ENCODE peak calls at places on chromosomes 16 and 17, in ten cellular contexts. One of them, this sample, is unnamed.

GRCh38 chr16:46930861-46931260 is 42.6 kb downstream of the DNAJA2 start:
- DNase-seq in HFFc6: no peak
- DNase-seq in GM13977: no peak
- DNase-seq in ascending aorta: no peak
- DNase-seq in left lobe of liver: no peak
- DNase-seq in fibroblast of the conjunctiva: no peak
- DNase-seq in HL-60: no peak
- DNase-seq in HEK293T: no peak
- DNase-seq in HS-27A: no peak
- DNase-seq in CMK: no peak
- DNase-seq in this sample: no peak

GRCh38 chr16:30665155-30665829 is 7.1 kb downstream of the FBRS start:
- DNase-seq in left lobe of liver: no peak
- DNase-seq in HEK293T: no peak
- DNase-seq in CMK: no peak
- DNase-seq in ascending aorta: no peak
- DNase-seq in fibroblast of the conjunctiva: no peak
- DNase-seq in HL-60: no peak
- DNase-seq in GM13977: no peak
- DNase-seq in HFFc6: no peak
- DNase-seq in HS-27A: no peak
- DNase-seq in this sample: no peak

GRCh38 chr17:57501016-57501415 is 244.1 kb downstream of the CCDC182 start:
- DNase-seq in left lobe of liver: no peak
- DNase-seq in CMK: no peak
- DNase-seq in fibroblast of the conjunctiva: no peak
- DNase-seq in ascending aorta: no peak
- DNase-seq in HL-60: no peak
- DNase-seq in HS-27A: no peak
- DNase-seq in GM13977: no peak
- DNase-seq in HFFc6: no peak
- DNase-seq in HEK293T: no peak
- DNase-seq in this sample: no peak

GRCh38 chr17:43609613-43610385 is 51.9 kb downstream of the MEOX1 start:
- DNase-seq in HFFc6: no peak
- DNase-seq in CMK: no peak
- DNase-seq in fibroblast of the conjunctiva: no peak
- DNase-seq in left lobe of liver: no peak
- DNase-seq in HL-60: no peak
- DNase-seq in ascending aorta: no peak
- DNase-seq in HS-27A: no peak
- DNase-seq in HEK293T: no peak
- DNase-seq in GM13977: no peak
- DNase-seq in this sample: no peak

GRCh38 chr17:27106347-27106981 is 187.4 kb upstream of the WSB1 start:
- DNase-seq in ascending aorta: no peak
- DNase-seq in HFFc6: no peak
- DNase-seq in fibroblast of the conjunctiva: no peak
- DNase-seq in GM13977: no peak
- DNase-seq in HEK293T: no peak
- DNase-seq in HL-60: no peak
- DNase-seq in CMK: no peak
- DNase-seq in left lobe of liver: no peak
- DNase-seq in HS-27A: no peak
- DNase-seq in this sample: no peak

GRCh38 chr17:41625602-41626001 is 1.2 kb upstream of the KRT17 start:
- DNase-seq in HL-60: no peak
- DNase-seq in ascending aorta: no peak
- DNase-seq in fibroblast of the conjunctiva: no peak
- DNase-seq in GM13977: no peak
- DNase-seq in CMK: no peak
- DNase-seq in left lobe of liver: no peak
- DNase-seq in HS-27A: no peak
- DNase-seq in HEK293T: no peak
- DNase-seq in HFFc6: no peak
- DNase-seq in this sample: no peak

GRCh38 chr16:27317738-27318398 is 4.1 kb downstream of the IL4R start:
- DNase-seq in HEK293T: no peak
- DNase-seq in ascending aorta: peak
- DNase-seq in left lobe of liver: no peak
- DNase-seq in fibroblast of the conjunctiva: no peak
- DNase-seq in CMK: no peak
- DNase-seq in GM13977: no peak
- DNase-seq in HFFc6: no peak
- DNase-seq in HL-60: no peak
- DNase-seq in HS-27A: no peak
- DNase-seq in this sample: no peak

GRCh38 chr17:12553625-12554024 is 112.1 kb upstream of the MYOCD start:
- DNase-seq in HS-27A: no peak
- DNase-seq in CMK: no peak
- DNase-seq in left lobe of liver: no peak
- DNase-seq in HL-60: no peak
- DNase-seq in GM13977: no peak
- DNase-seq in HFFc6: no peak
- DNase-seq in HEK293T: no peak
- DNase-seq in ascending aorta: no peak
- DNase-seq in fibroblast of the conjunctiva: no peak
- DNase-seq in this sample: no peak

GRCh38 chr16:75272097-75272548 is 20.7 kb upstream of the BCAR1 start:
- DNase-seq in left lobe of liver: no peak
- DNase-seq in fibroblast of the conjunctiva: no peak
- DNase-seq in CMK: no peak
- DNase-seq in GM13977: no peak
- DNase-seq in ascending aorta: no peak
- DNase-seq in HL-60: no peak
- DNase-seq in HS-27A: no peak
- DNase-seq in HFFc6: no peak
- DNase-seq in HEK293T: no peak
- DNase-seq in this sample: no peak

GRCh38 chr17:75267403-75268232 is 3.4 kb downstream of the MIF4GD start:
- DNase-seq in HEK293T: no peak
- DNase-seq in HFFc6: no peak
- DNase-seq in left lobe of liver: no peak
- DNase-seq in GM13977: no peak
- DNase-seq in HL-60: peak
- DNase-seq in HS-27A: no peak
- DNase-seq in ascending aorta: no peak
- DNase-seq in fibroblast of the conjunctiva: no peak
- DNase-seq in CMK: no peak
- DNase-seq in this sample: peak

GRCh38 chr17:43722921-43723665 is 35.5 kb downstream of the SOST start:
- DNase-seq in ascending aorta: no peak
- DNase-seq in HL-60: no peak
- DNase-seq in HFFc6: no peak
- DNase-seq in HS-27A: no peak
- DNase-seq in left lobe of liver: no peak
- DNase-seq in fibroblast of the conjunctiva: no peak
- DNase-seq in GM13977: no peak
- DNase-seq in CMK: no peak
- DNase-seq in HEK293T: no peak
- DNase-seq in this sample: no peak

GRCh38 chr17:58325976-58326468 is 2.6 kb downstream of the TSPOAP1 start:
- DNase-seq in HL-60: no peak
- DNase-seq in ascending aorta: no peak
- DNase-seq in GM13977: no peak
- DNase-seq in left lobe of liver: no peak
- DNase-seq in HS-27A: no peak
- DNase-seq in fibroblast of the conjunctiva: no peak
- DNase-seq in HFFc6: no peak
- DNase-seq in CMK: no peak
- DNase-seq in HEK293T: no peak
- DNase-seq in this sample: no peak

GRCh38 chr16:20866161-20866772 is 33.9 kb downstream of the DCUN1D3 start:
- DNase-seq in ascending aorta: peak
- DNase-seq in GM13977: peak
- DNase-seq in HL-60: no peak
- DNase-seq in fibroblast of the conjunctiva: peak
- DNase-seq in HFFc6: peak
- DNase-seq in left lobe of liver: no peak
- DNase-seq in HS-27A: peak
- DNase-seq in CMK: no peak
- DNase-seq in HEK293T: no peak
- DNase-seq in this sample: peak

GRCh38 chr17:75447951-75448856 is 8.2 kb upstream of the TMEM94 start:
- DNase-seq in HEK293T: no peak
- DNase-seq in CMK: peak
- DNase-seq in HL-60: no peak
- DNase-seq in fibroblast of the conjunctiva: no peak
- DNase-seq in ascending aorta: no peak
- DNase-seq in HFFc6: no peak
- DNase-seq in HS-27A: no peak
- DNase-seq in GM13977: no peak
- DNase-seq in left lobe of liver: no peak
- DNase-seq in this sample: no peak

GRCh38 chr16:78147846-78148535 is 48.5 kb downstream of the WWOX start:
- DNase-seq in HS-27A: no peak
- DNase-seq in HEK293T: no peak
- DNase-seq in HFFc6: no peak
- DNase-seq in fibroblast of the conjunctiva: no peak
- DNase-seq in GM13977: no peak
- DNase-seq in HL-60: no peak
- DNase-seq in CMK: no peak
- DNase-seq in left lobe of liver: no peak
- DNase-seq in ascending aorta: no peak
- DNase-seq in this sample: no peak

GRCh38 chr16:75733305-75734141 is 7.2 kb upstream of the CPHXL start:
- DNase-seq in GM13977: no peak
- DNase-seq in left lobe of liver: no peak
- DNase-seq in HS-27A: no peak
- DNase-seq in CMK: no peak
- DNase-seq in fibroblast of the conjunctiva: peak
- DNase-seq in HEK293T: no peak
- DNase-seq in ascending aorta: peak
- DNase-seq in HL-60: no peak
- DNase-seq in HFFc6: peak
- DNase-seq in this sample: peak

GRCh38 chr17:37485938-37486570 is 3.6 kb upstream of the DUSP14 start:
- DNase-seq in GM13977: no peak
- DNase-seq in HFFc6: no peak
- DNase-seq in left lobe of liver: no peak
- DNase-seq in ascending aorta: no peak
- DNase-seq in HL-60: no peak
- DNase-seq in CMK: no peak
- DNase-seq in fibroblast of the conjunctiva: no peak
- DNase-seq in HS-27A: no peak
- DNase-seq in HEK293T: no peak
- DNase-seq in this sample: no peak

GRCh38 chr16:53518550-53519416 is 15.8 kb upstream of the AKTIP start:
- DNase-seq in left lobe of liver: no peak
- DNase-seq in GM13977: peak
- DNase-seq in HEK293T: no peak
- DNase-seq in ascending aorta: peak
- DNase-seq in CMK: peak
- DNase-seq in HFFc6: no peak
- DNase-seq in HS-27A: no peak
- DNase-seq in fibroblast of the conjunctiva: no peak
- DNase-seq in HL-60: no peak
- DNase-seq in this sample: no peak

GRCh38 chr17:64491995-64492394 is 4.9 kb downstream of the POLG2 start:
- DNase-seq in HS-27A: no peak
- DNase-seq in HFFc6: no peak
- DNase-seq in fibroblast of the conjunctiva: no peak
- DNase-seq in HL-60: no peak
- DNase-seq in ascending aorta: no peak
- DNase-seq in GM13977: no peak
- DNase-seq in CMK: no peak
- DNase-seq in HEK293T: no peak
- DNase-seq in left lobe of liver: no peak
- DNase-seq in this sample: no peak

GRCh38 chr17:52824542-52824941 is 666.0 kb upstream of the CA10 start:
- DNase-seq in HS-27A: no peak
- DNase-seq in HFFc6: no peak
- DNase-seq in HL-60: no peak
- DNase-seq in ascending aorta: no peak
- DNase-seq in left lobe of liver: peak
- DNase-seq in GM13977: no peak
- DNase-seq in fibroblast of the conjunctiva: no peak
- DNase-seq in CMK: no peak
- DNase-seq in HEK293T: no peak
- DNase-seq in this sample: no peak

GRCh38 chr17:82287849-82288601 is 14.5 kb upstream of the CSNK1D start:
- DNase-seq in HEK293T: peak
- DNase-seq in HFFc6: peak
- DNase-seq in HS-27A: no peak
- DNase-seq in left lobe of liver: no peak
- DNase-seq in HL-60: peak
- DNase-seq in ascending aorta: no peak
- DNase-seq in CMK: no peak
- DNase-seq in fibroblast of the conjunctiva: peak
- DNase-seq in GM13977: no peak
- DNase-seq in this sample: peak

GRCh38 chr17:50052822-50053653 is 2.9 kb upstream of the ITGA3 start:
- DNase-seq in HL-60: no peak
- DNase-seq in GM13977: no peak
- DNase-seq in HS-27A: no peak
- DNase-seq in HEK293T: no peak
- DNase-seq in CMK: no peak
- DNase-seq in ascending aorta: no peak
- DNase-seq in left lobe of liver: peak
- DNase-seq in fibroblast of the conjunctiva: no peak
- DNase-seq in HFFc6: peak
- DNase-seq in this sample: no peak

GRCh38 chr17:30263552-30264333 is 28.0 kb downstream of the BLMH start:
- DNase-seq in left lobe of liver: peak
- DNase-seq in HS-27A: no peak
- DNase-seq in HEK293T: no peak
- DNase-seq in CMK: no peak
- DNase-seq in HFFc6: no peak
- DNase-seq in GM13977: no peak
- DNase-seq in ascending aorta: peak
- DNase-seq in fibroblast of the conjunctiva: no peak
- DNase-seq in HL-60: no peak
- DNase-seq in this sample: peak

GRCh38 chr16:1290860-1291575 is 18.4 kb upstream of the UBE2I start:
- DNase-seq in HEK293T: no peak
- DNase-seq in left lobe of liver: peak
- DNase-seq in CMK: no peak
- DNase-seq in GM13977: no peak
- DNase-seq in HL-60: no peak
- DNase-seq in HFFc6: no peak
- DNase-seq in HS-27A: no peak
- DNase-seq in fibroblast of the conjunctiva: no peak
- DNase-seq in ascending aorta: no peak
- DNase-seq in this sample: no peak

GRCh38 chr16:57892447-57893096 is 78.4 kb downstream of the CNGB1 start:
- DNase-seq in HFFc6: no peak
- DNase-seq in GM13977: no peak
- DNase-seq in HS-27A: no peak
- DNase-seq in fibroblast of the conjunctiva: no peak
- DNase-seq in HEK293T: no peak
- DNase-seq in HL-60: no peak
- DNase-seq in CMK: no peak
- DNase-seq in left lobe of liver: no peak
- DNase-seq in ascending aorta: no peak
- DNase-seq in this sample: no peak

GRCh38 chr16:81522141-81522701 is 77.6 kb downstream of the CMIP start:
- DNase-seq in ascending aorta: no peak
- DNase-seq in left lobe of liver: no peak
- DNase-seq in fibroblast of the conjunctiva: no peak
- DNase-seq in HS-27A: no peak
- DNase-seq in HEK293T: peak
- DNase-seq in CMK: no peak
- DNase-seq in HFFc6: no peak
- DNase-seq in GM13977: no peak
- DNase-seq in HL-60: no peak
- DNase-seq in this sample: no peak